ENCODE peak calls at places on chromosomes 11 and 22, in seven cellular contexts. One of them, this sample, is unnamed.

GRCh38 chr11:30387891-30388861 is 65.3 kb downstream of the ARL14EP start:
- DNase-seq in aorta: no peak
- DNase-seq in stimulated activated CD8-positive, alpha-beta memory T cell treated with anti-CD3 and anti-CD28 coated beads, Interleukin-2, amount 100 ng/mL, for 48 hours: no peak
- DNase-seq in PC-9: no peak
- DNase-seq in epithelial cell of esophagus: no peak
- DNase-seq in dorsolateral prefrontal cortex: no peak
- DNase-seq in kidney tubule cell: no peak
- DNase-seq in this sample: no peak

GRCh38 chr22:31099386-31099785 is 8.0 kb downstream of the SELENOM start:
- DNase-seq in aorta: no peak
- DNase-seq in stimulated activated CD8-positive, alpha-beta memory T cell treated with anti-CD3 and anti-CD28 coated beads, Interleukin-2, amount 100 ng/mL, for 48 hours: no peak
- DNase-seq in PC-9: peak; percentile 22
- DNase-seq in epithelial cell of esophagus: no peak
- DNase-seq in dorsolateral prefrontal cortex: no peak
- DNase-seq in kidney tubule cell: no peak
- DNase-seq in this sample: no peak

GRCh38 chr11:124075841-124076571 is 34.9 kb upstream of the OR10G7 start:
- DNase-seq in aorta: peak; percentile 59
- DNase-seq in stimulated activated CD8-positive, alpha-beta memory T cell treated with anti-CD3 and anti-CD28 coated beads, Interleukin-2, amount 100 ng/mL, for 48 hours: peak; percentile 10
- DNase-seq in PC-9: no peak
- DNase-seq in epithelial cell of esophagus: peak; percentile 14
- DNase-seq in dorsolateral prefrontal cortex: peak; percentile 67
- DNase-seq in kidney tubule cell: peak; percentile 22
- DNase-seq in this sample: peak; percentile 41

GRCh38 chr11:78416285-78417174 is 1.1 kb downstream of the GAB2 start:
- DNase-seq in aorta: peak; percentile 92
- DNase-seq in stimulated activated CD8-positive, alpha-beta memory T cell treated with anti-CD3 and anti-CD28 coated beads, Interleukin-2, amount 100 ng/mL, for 48 hours: peak; percentile 61
- DNase-seq in PC-9: peak; percentile 81
- DNase-seq in epithelial cell of esophagus: peak; percentile 69
- DNase-seq in dorsolateral prefrontal cortex: peak; percentile 87
- DNase-seq in kidney tubule cell: peak; percentile 92
- DNase-seq in this sample: peak; percentile 90

GRCh38 chr11:132850106-132850505 is 682.2 kb downstream of the OPCML start:
- DNase-seq in aorta: no peak
- DNase-seq in stimulated activated CD8-positive, alpha-beta memory T cell treated with anti-CD3 and anti-CD28 coated beads, Interleukin-2, amount 100 ng/mL, for 48 hours: no peak
- DNase-seq in PC-9: no peak
- DNase-seq in epithelial cell of esophagus: no peak
- DNase-seq in dorsolateral prefrontal cortex: no peak
- DNase-seq in kidney tubule cell: no peak
- DNase-seq in this sample: no peak

GRCh38 chr11:67528376-67528775 is 5.1 kb upstream of the CABP2 start:
- DNase-seq in aorta: no peak
- DNase-seq in stimulated activated CD8-positive, alpha-beta memory T cell treated with anti-CD3 and anti-CD28 coated beads, Interleukin-2, amount 100 ng/mL, for 48 hours: no peak
- DNase-seq in PC-9: no peak
- DNase-seq in epithelial cell of esophagus: no peak
- DNase-seq in dorsolateral prefrontal cortex: no peak
- DNase-seq in kidney tubule cell: no peak
- DNase-seq in this sample: no peak

GRCh38 chr11:123594188-123594901 is 60.1 kb downstream of the SCN3B start:
- DNase-seq in aorta: no peak
- DNase-seq in stimulated activated CD8-positive, alpha-beta memory T cell treated with anti-CD3 and anti-CD28 coated beads, Interleukin-2, amount 100 ng/mL, for 48 hours: no peak
- DNase-seq in PC-9: no peak
- DNase-seq in epithelial cell of esophagus: no peak
- DNase-seq in dorsolateral prefrontal cortex: no peak
- DNase-seq in kidney tubule cell: peak; percentile 8
- DNase-seq in this sample: no peak

GRCh38 chr11:74366576-74366975 is 31.7 kb downstream of the PGM2L1 start:
- DNase-seq in aorta: no peak
- DNase-seq in stimulated activated CD8-positive, alpha-beta memory T cell treated with anti-CD3 and anti-CD28 coated beads, Interleukin-2, amount 100 ng/mL, for 48 hours: no peak
- DNase-seq in PC-9: no peak
- DNase-seq in epithelial cell of esophagus: no peak
- DNase-seq in dorsolateral prefrontal cortex: no peak
- DNase-seq in kidney tubule cell: peak; percentile 12
- DNase-seq in this sample: no peak

GRCh38 chr11:45816614-45817013 is 11.7 kb downstream of the SLC35C1 start:
- DNase-seq in aorta: no peak
- DNase-seq in stimulated activated CD8-positive, alpha-beta memory T cell treated with anti-CD3 and anti-CD28 coated beads, Interleukin-2, amount 100 ng/mL, for 48 hours: no peak
- DNase-seq in PC-9: no peak
- DNase-seq in epithelial cell of esophagus: no peak
- DNase-seq in dorsolateral prefrontal cortex: no peak
- DNase-seq in kidney tubule cell: no peak
- DNase-seq in this sample: no peak

GRCh38 chr11:12189543-12190235 is 79.3 kb downstream of the MICAL2 start:
- DNase-seq in aorta: peak; percentile 71
- DNase-seq in stimulated activated CD8-positive, alpha-beta memory T cell treated with anti-CD3 and anti-CD28 coated beads, Interleukin-2, amount 100 ng/mL, for 48 hours: no peak
- DNase-seq in PC-9: no peak
- DNase-seq in epithelial cell of esophagus: peak; percentile 98
- DNase-seq in dorsolateral prefrontal cortex: no peak
- DNase-seq in kidney tubule cell: no peak
- DNase-seq in this sample: no peak

GRCh38 chr11:71080239-71081097 is 171.9 kb downstream of the SHANK2 start:
- DNase-seq in aorta: no peak
- DNase-seq in stimulated activated CD8-positive, alpha-beta memory T cell treated with anti-CD3 and anti-CD28 coated beads, Interleukin-2, amount 100 ng/mL, for 48 hours: peak; percentile 38
- DNase-seq in PC-9: peak; percentile 71
- DNase-seq in epithelial cell of esophagus: peak; percentile 77
- DNase-seq in dorsolateral prefrontal cortex: peak; percentile 81
- DNase-seq in kidney tubule cell: peak; percentile 75
- DNase-seq in this sample: peak; percentile 65